ENCODE peak calls at places on chromosomes 12 and 14, in nine cellular contexts. H is HCT116, Z is SK-N-SH, S is GM23248, J is GM23338, U is MM.1S, O is OCI-LY7, W is PC-3, L is hepatocyte. Q is an unnamed sample.
A peak's percentile ranks its signal among the peaks of the same experiment; 100 is the strongest.

GRCh38 chr14:52112336-52113018 is 43.6 kb upstream of the NID2 start:
- DNase-seq in H (no peak), Z (no peak), S (peak; percentile 78), J (no peak), U (no peak), O (no peak), W (peak; percentile 91), L (no peak), Q (no peak)

GRCh38 chr12:6452908-6453630 is 1.2 kb downstream of the TAPBPL start:
- DNase-seq in H (no peak), Z (no peak), S (peak; percentile 41), J (no peak), U (peak; percentile 30), O (no peak), W (no peak), L (no peak), Q (no peak)

GRCh38 chr12:1680804-1681492 is 9.9 kb upstream of the ADIPOR2 start:
- DNase-seq in H (no peak), Z (no peak), S (no peak), J (no peak), U (no peak), O (no peak), W (no peak), L (no peak), Q (no peak)

GRCh38 chr12:12513416-12514006 is 49.2 kb downstream of the DUSP16 start:
- DNase-seq in H (no peak), Z (peak; percentile 41), S (no peak), J (no peak), U (no peak), O (no peak), W (no peak), L (no peak), Q (no peak)

GRCh38 chr14:25132734-25133422 is 82.9 kb upstream of the STXBP6 start:
- DNase-seq in H (no peak), Z (peak; percentile 61), S (peak; percentile 81), J (peak; percentile 92), U (peak; percentile 31), O (peak; percentile 62), W (peak; percentile 57), L (peak; percentile 90), Q (peak; percentile 84)

GRCh38 chr14:67413806-67414769 is 2.1 kb upstream of the PLEK2 start:
- DNase-seq in H (peak; percentile 88), Z (no peak), S (peak; percentile 91), J (no peak), U (no peak), O (no peak), W (peak; percentile 95), L (peak; percentile 51), Q (no peak)

GRCh38 chr12:85798122-85798521 is 38.1 kb downstream of the RASSF9 start:
- DNase-seq in H (no peak), Z (no peak), S (no peak), J (no peak), U (no peak), O (no peak), W (no peak), L (no peak), Q (no peak)

GRCh38 chr14:100533647-100534485 is 53.4 kb downstream of the BEGAIN start:
- DNase-seq in H (no peak), Z (peak; percentile 59), S (peak; percentile 48), J (no peak), U (no peak), O (no peak), W (no peak), L (no peak), Q (no peak)

GRCh38 chr14:100440207-100440631 is 117.1 kb downstream of the SLC25A47 start:
- DNase-seq in H (no peak), Z (peak; percentile 66), S (peak; percentile 82), J (peak; percentile 78), U (no peak), O (peak; percentile 32), W (peak; percentile 87), L (peak; percentile 86), Q (peak; percentile 83)

GRCh38 chr12:129615001-129615400 is 288.8 kb downstream of the TMEM132D start:
- DNase-seq in H (no peak), Z (no peak), S (no peak), J (no peak), U (no peak), O (no peak), W (no peak), L (no peak), Q (no peak)

GRCh38 chr12:82517027-82517426 is 158.7 kb downstream of the METTL25 start:
- DNase-seq in H (peak; percentile 22), Z (peak; percentile 1), S (peak; percentile 38), J (peak; percentile 77), U (peak; percentile 26), O (peak; percentile 24), W (peak; percentile 58), L (peak; percentile 7), Q (peak; percentile 52)

GRCh38 chr12:113961921-113962710 is 4.0 kb downstream of the RBM19 start:
- DNase-seq in H (no peak), Z (no peak), S (peak; percentile 69), J (no peak), U (no peak), O (no peak), W (peak; percentile 43), L (no peak), Q (no peak)

GRCh38 chr12:93793983-93794382 is 116.8 kb downstream of the CRADD start:
- DNase-seq in H (no peak), Z (no peak), S (peak; percentile 77), J (no peak), U (no peak), O (no peak), W (no peak), L (no peak), Q (no peak)

GRCh38 chr14:105891631-105892452 is 365.5 kb downstream of the TMEM121 start:
- DNase-seq in H (no peak), Z (no peak), S (no peak), J (no peak), U (no peak), O (no peak), W (no peak), L (no peak), Q (no peak)

GRCh38 chr12:32108829-32109228 is 2.2 kb downstream of the BICD1 start:
- DNase-seq in H (no peak), Z (no peak), S (no peak), J (no peak), U (no peak), O (peak; percentile 53), W (no peak), L (no peak), Q (no peak)

GRCh38 chr12:132328282-132329029 is 933 bp downstream of the GALNT9 start:
- DNase-seq in H (no peak), Z (no peak), S (no peak), J (no peak), U (no peak), O (no peak), W (no peak), L (no peak), Q (no peak)

GRCh38 chr12:25058619-25059018 is 109.7 kb upstream of the BCAT1 start:
- DNase-seq in H (no peak), Z (no peak), S (no peak), J (no peak), U (no peak), O (peak; percentile 60), W (no peak), L (no peak), Q (no peak)
- H3K4me3 ChIP-seq in H (no peak overlapping the region), Z (no peak overlapping the region), S (no peak overlapping the region), J (no peak overlapping the region), U (no peak overlapping the region), O (peak overlapping the region; percentile 90), W (no peak overlapping the region), L (no peak overlapping the region), Q (no peak overlapping the region)

DNA sequence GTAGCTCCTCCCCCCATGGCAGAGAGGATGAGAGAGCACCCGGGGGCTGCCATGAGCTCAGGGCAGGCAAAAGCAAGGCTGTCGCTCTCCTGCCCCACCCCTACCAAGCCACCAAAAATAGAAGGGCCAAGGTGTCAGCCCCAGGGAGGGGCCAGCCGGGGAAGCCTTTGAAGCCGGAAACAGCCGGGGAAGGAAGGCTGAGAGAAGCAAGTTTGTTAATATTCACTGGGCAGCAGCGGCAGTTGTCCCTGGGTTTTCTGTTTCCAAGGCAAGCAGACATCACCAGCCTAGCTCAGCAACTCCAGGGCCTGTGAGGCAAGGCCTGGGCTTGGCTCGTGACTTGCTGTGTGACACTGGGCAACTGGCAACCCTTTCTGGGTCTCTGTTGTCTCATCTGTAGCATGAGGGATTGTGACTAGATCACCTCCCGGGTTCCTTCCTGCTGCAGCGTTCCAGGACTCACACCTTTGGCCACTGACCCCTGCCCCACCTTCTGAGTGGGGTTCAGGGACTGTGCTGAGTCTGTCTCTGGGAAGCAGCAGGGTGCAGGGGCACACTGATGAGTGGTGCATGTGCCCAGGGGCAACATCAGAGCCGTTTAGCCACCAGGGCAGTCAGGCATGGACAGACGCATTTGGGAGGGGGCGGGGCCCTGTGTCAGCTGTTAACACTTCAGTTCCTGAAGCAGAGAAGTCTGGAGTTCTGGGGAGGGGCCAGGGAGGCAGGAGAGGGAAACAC is 24.3 kb downstream of the SYNDIG1L start:
- DNase-seq in H (no peak), Z (peak; percentile 63), S (peak; percentile 18), J (peak; percentile 82), U (peak; percentile 76), O (peak; percentile 92), W (no peak), L (peak; percentile 30), Q (peak; percentile 76)
- TF ChIP-seq EZH2phosphoT487 in H (no peak), Z (no peak), S (no peak), J (no peak), U (no peak), O (no peak), W (no peak), L (no peak), Q (no peak)

GRCh38 chr14:87233806-87234384 is 759.1 kb downstream of the GALC start:
- DNase-seq in H (no peak), Z (no peak), S (no peak), J (no peak), U (no peak), O (peak; percentile 23), W (no peak), L (no peak), Q (no peak)
- H3K4me3 ChIP-seq in H (no peak overlapping the region), Z (no peak overlapping the region), S (no peak overlapping the region), J (no peak overlapping the region), U (peak overlapping the region; percentile 27), O (no peak overlapping the region), W (no peak overlapping the region), L (no peak overlapping the region), Q (no peak overlapping the region)

GRCh38 chr12:125145196-125145595 is 80.0 kb downstream of the AACS start:
- DNase-seq in H (no peak), Z (no peak), S (peak; percentile 52), J (no peak), U (no peak), O (no peak), W (no peak), L (no peak), Q (no peak)

GRCh38 chr12:125152463-125152862 is 87.2 kb downstream of the AACS start:
- DNase-seq in H (no peak), Z (no peak), S (no peak), J (no peak), U (no peak), O (no peak), W (no peak), L (no peak), Q (no peak)

GRCh38 chr12:125149160-125150108 is 84.2 kb downstream of the AACS start:
- DNase-seq in H (no peak), Z (no peak), S (no peak), J (no peak), U (peak; percentile 84), O (peak; percentile 99), W (no peak), L (no peak), Q (no peak)

GRCh38 chr12:125151284-125151683 is 86.0 kb downstream of the AACS start:
- DNase-seq in H (no peak), Z (no peak), S (no peak), J (peak; percentile 72), U (no peak), O (no peak), W (no peak), L (no peak), Q (no peak)

GRCh38 chr12:125148316-125148715 is 83.1 kb downstream of the AACS start:
- DNase-seq in H (no peak), Z (no peak), S (no peak), J (no peak), U (no peak), O (peak; percentile 52), W (no peak), L (no peak), Q (no peak)
- TF ChIP-seq EZH2phosphoT487 in H (no peak), Z (no peak), S (no peak), J (no peak), U (no peak), O (no peak), W (no peak), L (no peak), Q (no peak)

Q was measured in neural progenitor cell.